ENCODE peak calls at places on chromosomes 6 and 20, in four cellular contexts. One of them, this sample, is unnamed.

GRCh38 chr6:159934181-159934580 is 34.7 kb upstream of the IGF2R start:
- DNase-seq in stomach: no peak
- DNase-seq in brain microvascular endothelial cell: peak; percentile 48
- DNase-seq in A673: no peak
- DNase-seq in this sample: no peak

GRCh38 chr20:52105573-52106422 is 85.8 kb downstream of the ZFP64 start:
- DNase-seq in stomach: no peak
- DNase-seq in brain microvascular endothelial cell: peak; percentile 14
- DNase-seq in A673: peak; percentile 18
- DNase-seq in this sample: peak; percentile 96

GRCh38 chr6:106547961-106548453 is 81.3 kb downstream of the RTN4IP1 start:
- DNase-seq in stomach: no peak
- DNase-seq in brain microvascular endothelial cell: peak; percentile 59
- DNase-seq in A673: no peak
- DNase-seq in this sample: peak; percentile 40

GRCh38 chr20:25286917-25287316 is 39.0 kb downstream of the PYGB start:
- DNase-seq in stomach: no peak
- DNase-seq in brain microvascular endothelial cell: no peak
- DNase-seq in A673: no peak
- DNase-seq in this sample: no peak

GRCh38 chr6:23775127-23775526 is 350.9 kb upstream of the NRSN1 start:
- DNase-seq in stomach: no peak
- DNase-seq in brain microvascular endothelial cell: peak; percentile 2
- DNase-seq in A673: peak; percentile 47
- DNase-seq in this sample: no peak

GRCh38 chr6:125802383-125802782 is 11.6 kb downstream of the NCOA7 start:
- DNase-seq in stomach: no peak
- DNase-seq in brain microvascular endothelial cell: no peak
- DNase-seq in A673: no peak
- DNase-seq in this sample: no peak

GRCh38 chr6:43803783-43804549 is 34.0 kb downstream of the VEGFA start:
- DNase-seq in stomach: no peak
- DNase-seq in brain microvascular endothelial cell: no peak
- DNase-seq in A673: no peak
- DNase-seq in this sample: no peak

GRCh38 chr6:138461647-138462046 is 37.6 kb downstream of the NHSL1 start:
- DNase-seq in stomach: no peak
- DNase-seq in brain microvascular endothelial cell: no peak
- DNase-seq in A673: no peak
- DNase-seq in this sample: no peak

GRCh38 chr6:3393796-3394195 is 63.1 kb downstream of the SLC22A23 start:
- DNase-seq in stomach: no peak
- DNase-seq in brain microvascular endothelial cell: no peak
- DNase-seq in A673: no peak
- DNase-seq in this sample: no peak

GRCh38 chr20:25223765-25224720 is 23.8 kb upstream of the PYGB start:
- DNase-seq in stomach: peak; percentile 22
- DNase-seq in brain microvascular endothelial cell: no peak
- DNase-seq in A673: no peak
- DNase-seq in this sample: no peak

GRCh38 chr6:14622135-14622534 is 504.6 kb downstream of the CD83 start:
- DNase-seq in stomach: peak; percentile 76
- DNase-seq in brain microvascular endothelial cell: no peak
- DNase-seq in A673: no peak
- DNase-seq in this sample: peak; percentile 31

GRCh38 chr6:145811741-145812140 is 2.9 kb downstream of the FBXO30 start:
- DNase-seq in stomach: no peak
- DNase-seq in brain microvascular endothelial cell: no peak
- DNase-seq in A673: no peak
- DNase-seq in this sample: no peak

GRCh38 chr6:15246217-15247211 is 645 bp downstream of the JARID2 start:
- DNase-seq in stomach: no peak
- DNase-seq in brain microvascular endothelial cell: no peak
- DNase-seq in A673: peak; percentile 35
- DNase-seq in this sample: no peak

GRCh38 chr6:45756611-45757010 is 259.0 kb downstream of the CLIC5 start:
- DNase-seq in stomach: no peak
- DNase-seq in brain microvascular endothelial cell: no peak
- DNase-seq in A673: no peak
- DNase-seq in this sample: no peak

GRCh38 chr6:13743736-13744127 is 32.1 kb upstream of the RANBP9 start:
- DNase-seq in stomach: no peak
- DNase-seq in brain microvascular endothelial cell: no peak
- DNase-seq in A673: no peak
- DNase-seq in this sample: no peak

GRCh38 chr20:16553161-16553560 is 20.1 kb downstream of the KIF16B start:
- DNase-seq in stomach: no peak
- DNase-seq in brain microvascular endothelial cell: no peak
- DNase-seq in A673: no peak
- DNase-seq in this sample: no peak

GRCh38 chr6:38460216-38460615 is 179.5 kb downstream of the BTBD9 start:
- DNase-seq in stomach: no peak
- DNase-seq in brain microvascular endothelial cell: peak; percentile 27
- DNase-seq in A673: no peak
- DNase-seq in this sample: no peak

GRCh38 chr20:57964011-57964862 is 254.4 kb upstream of the PMEPA1 start:
- DNase-seq in stomach: no peak
- DNase-seq in brain microvascular endothelial cell: no peak
- DNase-seq in A673: no peak
- DNase-seq in this sample: no peak

GRCh38 chr6:155524249-155524651 is 68.6 kb upstream of the NOX3 start:
- DNase-seq in stomach: no peak
- DNase-seq in brain microvascular endothelial cell: peak; percentile 29
- DNase-seq in A673: peak; percentile 86
- DNase-seq in this sample: no peak

GRCh38 chr6:170176621-170177382 is 114.1 kb downstream of the DLL1 start:
- DNase-seq in stomach: no peak
- DNase-seq in brain microvascular endothelial cell: no peak
- DNase-seq in A673: no peak
- DNase-seq in this sample: no peak
- H3K27ac ChIP-seq in stomach: no peak overlapping the region
- H3K27ac ChIP-seq in brain microvascular endothelial cell: no peak overlapping the region
- H3K27ac ChIP-seq in A673: no peak overlapping the region
- H3K27ac ChIP-seq in this sample: no peak overlapping the region

DNA sequence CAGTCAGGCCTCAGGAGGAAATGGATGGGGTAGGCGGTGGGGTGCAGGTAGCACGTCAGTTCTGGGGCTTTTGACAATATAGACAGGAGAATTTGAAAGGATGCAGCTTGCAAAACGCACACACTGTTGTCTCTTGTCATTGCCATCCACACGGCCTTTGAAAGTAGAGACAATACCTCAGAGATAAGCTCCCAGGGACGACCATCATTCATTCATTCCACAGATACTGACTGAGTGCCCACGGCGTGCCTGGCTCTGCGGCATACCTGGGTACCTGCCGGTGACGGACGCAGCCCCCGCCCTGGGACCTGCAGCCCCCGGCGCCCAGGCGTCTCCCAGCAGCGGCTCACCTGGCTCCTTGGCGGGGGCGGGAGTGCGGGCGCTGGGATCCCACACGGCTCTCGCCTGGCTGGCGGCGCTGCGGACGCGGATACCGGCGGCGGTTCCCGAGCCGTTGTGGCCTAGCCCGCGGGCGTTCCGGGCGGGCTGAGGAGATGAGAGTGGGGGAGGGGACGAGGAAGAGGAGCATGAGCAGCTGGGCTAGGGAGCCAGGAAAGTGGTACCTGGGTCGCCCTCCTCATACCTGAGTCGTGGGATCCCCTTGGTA is at the start of gene SLC26A8:
- DNase-seq in stomach: no peak
- DNase-seq in brain microvascular endothelial cell: no peak
- DNase-seq in A673: no peak
- DNase-seq in this sample: peak; percentile 60
- H3K4me3 ChIP-seq in stomach: peak within 1 kb of the TSS; percentile 12
- H3K4me3 ChIP-seq in brain microvascular endothelial cell: peak within 1 kb of the TSS; percentile 32
- H3K4me3 ChIP-seq in A673: no peak within 1 kb of the TSS
- H3K4me3 ChIP-seq in this sample: peak within 1 kb of the TSS; percentile 60

GRCh38 chr6:158485411-158485810 is 74.5 kb upstream of the TMEM181 start:
- DNase-seq in stomach: no peak
- DNase-seq in brain microvascular endothelial cell: no peak
- DNase-seq in A673: no peak
- DNase-seq in this sample: no peak

GRCh38 chr6:158476389-158476788 is 83.5 kb upstream of the TMEM181 start:
- DNase-seq in stomach: no peak
- DNase-seq in brain microvascular endothelial cell: no peak
- DNase-seq in A673: no peak
- DNase-seq in this sample: no peak

GRCh38 chr6:158481612-158482473 is 78.0 kb upstream of the TMEM181 start:
- DNase-seq in stomach: no peak
- DNase-seq in brain microvascular endothelial cell: peak; percentile 61
- DNase-seq in A673: peak; percentile 54
- DNase-seq in this sample: no peak

GRCh38 chr6:158475344-158476302 is 84.3 kb upstream of the TMEM181 start:
- DNase-seq in stomach: peak; percentile 34
- DNase-seq in brain microvascular endothelial cell: peak; percentile 38
- DNase-seq in A673: peak; percentile 90
- DNase-seq in this sample: no peak

DNA sequence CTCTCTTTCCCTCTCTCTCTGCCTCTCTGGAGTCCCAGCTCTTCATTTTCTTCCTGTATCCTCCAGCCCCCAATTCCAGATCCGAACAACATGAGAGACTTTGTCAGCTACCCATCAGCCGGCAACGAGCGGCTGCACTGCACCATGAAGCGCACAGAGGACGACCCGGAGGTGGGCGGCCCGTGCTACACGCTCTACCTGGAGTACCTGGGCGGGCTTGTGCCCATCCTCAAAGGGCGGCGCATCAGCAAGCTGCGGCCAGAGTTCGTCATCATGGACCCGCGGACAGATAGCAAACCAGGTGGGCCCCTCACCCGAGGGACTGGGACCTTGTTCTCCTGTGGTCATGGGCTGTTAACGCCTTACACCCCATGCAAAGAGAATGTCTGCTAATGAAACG is 78.9 kb upstream of the TMEM181 start:
- DNase-seq in stomach: no peak
- DNase-seq in brain microvascular endothelial cell: no peak
- DNase-seq in A673: no peak
- DNase-seq in this sample: no peak
- H3K27ac ChIP-seq in stomach: no peak overlapping the region
- H3K27ac ChIP-seq in brain microvascular endothelial cell: no peak overlapping the region
- H3K27ac ChIP-seq in A673: no peak overlapping the region
- H3K27ac ChIP-seq in this sample: no peak overlapping the region

GRCh38 chr6:82614518-82614917 is 250.9 kb downstream of the TPBG start:
- DNase-seq in stomach: no peak
- DNase-seq in brain microvascular endothelial cell: no peak
- DNase-seq in A673: no peak
- DNase-seq in this sample: no peak
- H3K4me3 ChIP-seq in stomach: no peak overlapping the region
- H3K4me3 ChIP-seq in brain microvascular endothelial cell: no peak overlapping the region
- H3K4me3 ChIP-seq in A673: no peak overlapping the region
- H3K4me3 ChIP-seq in this sample: no peak overlapping the region

GRCh38 chr6:158687507-158687906 is 37.7 kb downstream of the SYTL3 start:
- DNase-seq in stomach: no peak
- DNase-seq in brain microvascular endothelial cell: no peak
- DNase-seq in A673: no peak
- DNase-seq in this sample: no peak
- H3K27ac ChIP-seq in stomach: peak overlapping the region; percentile 34
- H3K27ac ChIP-seq in brain microvascular endothelial cell: no peak overlapping the region
- H3K27ac ChIP-seq in A673: no peak overlapping the region
- H3K27ac ChIP-seq in this sample: no peak overlapping the region

GRCh38 chr6:105179244-105180065 is at the start of gene POPDC3:
- DNase-seq in stomach: peak; percentile 38
- DNase-seq in brain microvascular endothelial cell: peak; percentile 31
- DNase-seq in A673: peak; percentile 16
- DNase-seq in this sample: peak; percentile 82
- H3K4me3 ChIP-seq in stomach: peak within 1 kb of the TSS; percentile 52
- H3K4me3 ChIP-seq in brain microvascular endothelial cell: peak within 1 kb of the TSS; percentile 71
- H3K4me3 ChIP-seq in A673: peak within 1 kb of the TSS; percentile 52
- H3K4me3 ChIP-seq in this sample: peak within 1 kb of the TSS; percentile 86

GRCh38 chr6:49479308-49480004 is 16.3 kb downstream of the CENPQ start:
- DNase-seq in stomach: no peak
- DNase-seq in brain microvascular endothelial cell: peak; percentile 22
- DNase-seq in A673: peak; percentile 19
- DNase-seq in this sample: no peak
- H3K27ac ChIP-seq in stomach: no peak overlapping the region
- H3K27ac ChIP-seq in brain microvascular endothelial cell: no peak overlapping the region
- H3K27ac ChIP-seq in A673: no peak overlapping the region
- H3K27ac ChIP-seq in this sample: no peak overlapping the region

GRCh38 chr6:152698692-152699091 is 995 bp downstream of the MYCT1 start:
- DNase-seq in stomach: no peak
- DNase-seq in brain microvascular endothelial cell: no peak
- DNase-seq in A673: no peak
- DNase-seq in this sample: no peak
- H3K4me3 ChIP-seq in stomach: no peak overlapping the region
- H3K4me3 ChIP-seq in brain microvascular endothelial cell: no peak overlapping the region
- H3K4me3 ChIP-seq in A673: no peak overlapping the region
- H3K4me3 ChIP-seq in this sample: no peak overlapping the region

DNA sequence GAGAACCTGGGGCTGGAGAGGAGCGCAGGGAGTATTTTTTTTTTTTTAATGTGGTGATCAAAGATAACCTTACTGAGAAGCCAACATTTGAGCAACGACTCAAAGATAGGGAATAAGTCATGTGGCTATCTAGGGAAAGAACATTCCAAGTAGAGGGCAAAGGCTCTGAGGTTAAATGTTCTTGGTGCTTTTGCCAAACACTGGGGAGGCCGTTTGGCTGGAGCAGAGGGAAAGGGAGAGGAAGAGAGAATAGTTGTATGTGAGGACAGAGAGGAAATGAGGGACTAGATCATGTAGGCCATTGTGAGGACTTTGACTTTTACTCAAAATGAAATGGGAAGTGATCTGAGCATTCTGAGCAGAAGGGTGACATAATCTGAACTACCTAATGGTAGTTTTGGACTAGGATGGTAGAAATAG is 27.8 kb downstream of the ACSS2 start:
- DNase-seq in stomach: peak; percentile 41
- DNase-seq in brain microvascular endothelial cell: no peak
- DNase-seq in A673: no peak
- DNase-seq in this sample: no peak
- H3K27ac ChIP-seq in stomach: peak overlapping the region; percentile 36
- H3K27ac ChIP-seq in brain microvascular endothelial cell: no peak overlapping the region
- H3K27ac ChIP-seq in A673: no peak overlapping the region
- H3K27ac ChIP-seq in this sample: no peak overlapping the region

GRCh38 chr20:3681352-3681930 is 369 bp downstream of the ADAM33 start:
- DNase-seq in stomach: no peak
- DNase-seq in brain microvascular endothelial cell: no peak
- DNase-seq in A673: no peak
- DNase-seq in this sample: no peak

GRCh38 chr20:3679749-3680700 is 1.8 kb downstream of the ADAM33 start:
- DNase-seq in stomach: peak; percentile 30
- DNase-seq in brain microvascular endothelial cell: peak; percentile 44
- DNase-seq in A673: no peak
- DNase-seq in this sample: peak; percentile 66

GRCh38 chr20:3680701-3681351 is 984 bp downstream of the ADAM33 start:
- DNase-seq in stomach: no peak
- DNase-seq in brain microvascular endothelial cell: no peak
- DNase-seq in A673: no peak
- DNase-seq in this sample: no peak

GRCh38 chr20:3678893-3679720 is 2.7 kb downstream of the ADAM33 start:
- DNase-seq in stomach: no peak
- DNase-seq in brain microvascular endothelial cell: no peak
- DNase-seq in A673: no peak
- DNase-seq in this sample: no peak

GRCh38 chr20:3681931-3682820 is at the start of gene ADAM33:
- DNase-seq in stomach: peak; percentile 36
- DNase-seq in brain microvascular endothelial cell: no peak
- DNase-seq in A673: no peak
- DNase-seq in this sample: peak; percentile 66
- H3K4me3 ChIP-seq in stomach: peak within 1 kb of the TSS; percentile 51
- H3K4me3 ChIP-seq in brain microvascular endothelial cell: peak within 1 kb of the TSS; percentile 39
- H3K4me3 ChIP-seq in A673: no peak within 1 kb of the TSS
- H3K4me3 ChIP-seq in this sample: peak within 1 kb of the TSS; percentile 74

This sample was measured in GM23338.